ENCODE peak calls at places on chromosomes 11 and 22, in eight cellular contexts. C is Calu3; S is cardiac muscle cell; R is BE2C; A is glutamatergic neuron; Q is endodermal cell; X is astrocyte of the spinal cord; T is CD4-positive, alpha-beta T cell. V is an unnamed sample.

GRCh38 chr11:25734592-25735211 is 597.2 kb upstream of the ANO3 start:
- DNase-seq in C (peak), S (peak), R (no peak), A (no peak), Q (no peak), X (peak), T (no peak), V (no peak)

GRCh38 chr22:31911565-31912401 is 32.6 kb upstream of the YWHAH start:
- DNase-seq in C (no peak), S (no peak), R (no peak), A (no peak), Q (no peak), X (no peak), T (no peak), V (no peak)

GRCh38 chr11:66011239-66011784 is 496 bp upstream of the CST6 start:
- DNase-seq in C (peak), S (no peak), R (no peak), A (no peak), Q (peak), X (peak), T (no peak), V (no peak)

GRCh38 chr11:69471329-69472052 is 10.0 kb upstream of the LINC01488 start:
- DNase-seq in C (no peak), S (no peak), R (no peak), A (no peak), Q (peak), X (peak), T (no peak), V (peak)

GRCh38 chr22:31160328-31160978 is 471 bp downstream of the RNF185 start:
- DNase-seq in C (no peak), S (peak), R (no peak), A (peak), Q (no peak), X (peak), T (no peak), V (peak)

GRCh38 chr11:8332196-8332595 is 68.5 kb upstream of the LMO1 start:
- DNase-seq in C (no peak), S (no peak), R (no peak), A (no peak), Q (no peak), X (no peak), T (no peak), V (no peak)

GRCh38 chr22:24429411-24430365 is 2.3 kb downstream of the ADORA2A start:
- DNase-seq in C (no peak), S (no peak), R (peak), A (peak), Q (no peak), X (peak), T (peak), V (no peak)

GRCh38 chr11:7485854-7486425 is 634 bp downstream of the OLFML1 start:
- DNase-seq in C (no peak), S (no peak), R (no peak), A (no peak), Q (no peak), X (no peak), T (no peak), V (no peak)

GRCh38 chr11:3803726-3804510 is 4.4 kb upstream of the PGAP2 start:
- DNase-seq in C (no peak), S (no peak), R (no peak), A (no peak), Q (no peak), X (no peak), T (no peak), V (no peak)

GRCh38 chr11:15336016-15336415 is 221.3 kb downstream of the INSC start:
- DNase-seq in C (no peak), S (no peak), R (no peak), A (no peak), Q (peak), X (no peak), T (no peak), V (no peak)

GRCh38 chr11:67357831-67358555 is 4.6 kb upstream of the POLD4 start:
- DNase-seq in C (no peak), S (no peak), R (no peak), A (no peak), Q (no peak), X (peak), T (no peak), V (no peak)

GRCh38 chr11:46666516-46666915 is 33.9 kb downstream of the ARHGAP1 start:
- DNase-seq in C (no peak), S (no peak), R (no peak), A (peak), Q (no peak), X (no peak), T (no peak), V (no peak)

GRCh38 chr11:77309401-77310085 is 8.1 kb upstream of the GDPD4 start:
- DNase-seq in C (no peak), S (no peak), R (no peak), A (no peak), Q (no peak), X (no peak), T (no peak), V (no peak)

GRCh38 chr11:86938900-86939880 is 16.0 kb downstream of the FZD4 start:
- DNase-seq in C (no peak), S (peak), R (no peak), A (no peak), Q (no peak), X (peak), T (no peak), V (no peak)

GRCh38 chr22:33438273-33438672 is 380.1 kb upstream of the SYN3 start:
- DNase-seq in C (peak), S (no peak), R (no peak), A (no peak), Q (no peak), X (peak), T (no peak), V (peak)

GRCh38 chr11:117384045-117384444 is 56.4 kb downstream of the CEP164 start:
- DNase-seq in C (no peak), S (no peak), R (no peak), A (no peak), Q (no peak), X (peak), T (no peak), V (no peak)

GRCh38 chr11:124078591-124078990 is 36.7 kb upstream of the VWA5A start:
- DNase-seq in C (no peak), S (no peak), R (no peak), A (no peak), Q (no peak), X (no peak), T (no peak), V (no peak)

GRCh38 chr11:66159585-66159984 is 89.5 kb downstream of the PACS1 start:
- DNase-seq in C (no peak), S (no peak), R (no peak), A (no peak), Q (no peak), X (no peak), T (no peak), V (no peak)

GRCh38 chr11:118275184-118275583 is 11.1 kb upstream of the MPZL2 start:
- DNase-seq in C (no peak), S (no peak), R (no peak), A (no peak), Q (no peak), X (no peak), T (no peak), V (no peak)

GRCh38 chr22:22449819-22450218 is 58.7 kb downstream of the ZNF280B start:
- DNase-seq in C (no peak), S (no peak), R (no peak), A (no peak), Q (no peak), X (no peak), T (no peak), V (no peak)

GRCh38 chr22:41401781-41402648 is 20.3 kb downstream of the TEF start:
- DNase-seq in C (peak), S (peak), R (peak), A (peak), Q (no peak), X (peak), T (no peak), V (no peak)

GRCh38 chr22:23402275-23403151 is 177.6 kb downstream of the IGLL1 start:
- DNase-seq in C (peak), S (peak), R (peak), A (peak), Q (peak), X (peak), T (peak), V (peak)

GRCh38 chr11:111540921-111541208 is 345 bp downstream of the LAYN start:
- DNase-seq in C (no peak), S (no peak), R (no peak), A (no peak), Q (no peak), X (no peak), T (no peak), V (peak)

GRCh38 chr11:120985718-120986569 is 38.0 kb upstream of the TBCEL start:
- DNase-seq in C (peak), S (peak), R (peak), A (peak), Q (peak), X (peak), T (peak), V (no peak)
- TF ChIP-seq CTCF in C (no peak), S (peak), R (peak), A (peak), Q (peak), X (peak), T (peak), V (no peak)

GRCh38 chr11:534592-535518 is 521 bp downstream of the HRAS start:
- DNase-seq in C (peak), S (peak), R (no peak), A (no peak), Q (peak), X (no peak), T (no peak), V (peak)
- TF ChIP-seq CTCF in C (no peak), S (no peak), R (no peak), A (no peak), Q (no peak), X (no peak), T (no peak), V (no peak)

GRCh38 chr22:50012201-50013181 is at the start of gene IL17REL:
- DNase-seq in C (peak), S (no peak), R (peak), A (no peak), Q (peak), X (no peak), T (no peak), V (no peak)
- TF ChIP-seq CTCF in C (no peak), S (peak), R (no peak), A (no peak), Q (peak), X (peak), T (no peak), V (no peak)

DNA sequence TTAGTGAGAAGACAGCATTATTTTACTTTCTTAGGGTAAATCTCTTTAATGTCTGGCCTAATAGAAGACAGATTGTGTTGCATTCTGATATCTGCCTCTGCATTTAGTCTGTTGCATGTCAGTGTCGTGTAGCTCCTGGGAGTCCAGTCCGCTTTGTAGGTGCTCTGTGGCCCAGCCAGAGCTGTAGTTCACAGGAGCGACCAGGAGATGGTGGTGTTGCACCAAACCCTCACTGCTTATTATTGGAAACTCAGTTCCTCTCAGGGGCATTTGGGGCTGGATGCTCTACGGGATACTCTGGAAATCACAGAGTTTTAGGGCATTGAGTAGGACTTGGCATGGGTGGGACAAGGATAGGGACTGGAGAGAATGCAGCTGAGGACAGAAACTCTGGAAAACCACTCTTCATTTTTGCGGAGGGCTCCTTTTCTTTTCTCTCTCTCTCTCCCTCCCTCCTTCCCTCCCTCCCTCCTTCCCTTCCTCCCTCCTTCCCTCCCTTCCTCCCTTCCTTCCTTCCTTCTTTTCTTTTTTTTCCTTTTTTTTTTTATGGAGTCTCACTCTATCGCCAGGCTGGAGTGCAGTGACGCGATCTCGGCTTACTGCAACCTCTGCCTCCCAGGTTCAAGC is 21.7 kb downstream of the MIAT start:
- DNase-seq in C (peak), S (peak), R (peak), A (peak), Q (peak), X (peak), T (peak), V (peak)
- TF ChIP-seq CTCF in C (peak), S (peak), R (peak), A (peak), Q (peak), X (peak), T (peak), V (peak)

DNA sequence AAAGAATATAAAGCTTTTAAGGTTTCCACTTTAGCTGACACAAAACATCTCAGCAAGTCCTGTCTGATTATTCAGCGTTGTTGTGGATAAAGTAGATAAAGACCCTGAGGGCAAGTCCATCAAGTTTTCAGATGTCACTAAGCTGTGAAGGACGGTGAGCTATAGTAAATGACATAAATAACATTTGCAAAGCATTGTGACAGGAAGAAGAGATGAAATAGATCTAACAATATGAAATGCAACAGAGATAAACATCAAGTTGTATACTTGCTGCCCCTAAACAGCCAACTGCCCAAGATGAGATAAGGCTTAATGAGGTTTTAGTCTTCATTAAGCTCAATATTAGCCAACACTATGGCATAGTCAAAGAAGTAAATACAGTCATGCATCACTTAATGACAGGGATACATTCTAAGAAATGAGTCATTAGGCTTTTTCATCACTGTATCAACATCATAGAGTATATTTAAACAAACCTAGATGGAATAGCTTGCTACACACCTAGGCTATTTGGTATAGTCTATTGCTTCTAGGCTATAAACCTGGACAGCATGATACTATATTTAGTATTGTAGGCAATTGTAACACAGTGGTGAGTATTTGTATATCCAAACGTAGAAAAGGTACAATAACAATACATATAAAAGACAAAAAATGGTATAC is 625.1 kb upstream of the ANO5 start:
- DNase-seq in C (no peak), S (no peak), R (no peak), A (no peak), Q (no peak), X (no peak), T (no peak), V (no peak)
- TF ChIP-seq CTCF in C (no peak), S (no peak), R (no peak), A (no peak), Q (no peak), X (no peak), T (no peak), V (no peak)

GRCh38 chr11:130825621-130826020 is 90.7 kb downstream of the SNX19 start:
- DNase-seq in C (no peak), S (no peak), R (no peak), A (no peak), Q (no peak), X (no peak), T (no peak), V (no peak)

GRCh38 chr11:130826572-130826971 is 89.7 kb downstream of the SNX19 start:
- DNase-seq in C (no peak), S (peak), R (no peak), A (no peak), Q (no peak), X (no peak), T (no peak), V (no peak)

GRCh38 chr11:130829801-130830562 is 86.3 kb downstream of the SNX19 start:
- DNase-seq in C (no peak), S (no peak), R (no peak), A (no peak), Q (no peak), X (no peak), T (no peak), V (no peak)

GRCh38 chr11:130828741-130829140 is 87.5 kb downstream of the SNX19 start:
- DNase-seq in C (no peak), S (no peak), R (no peak), A (no peak), Q (no peak), X (no peak), T (no peak), V (no peak)

GRCh38 chr11:130827697-130828377 is 88.4 kb downstream of the SNX19 start:
- DNase-seq in C (peak), S (peak), R (peak), A (peak), Q (peak), X (peak), T (no peak), V (no peak)
- TF ChIP-seq CTCF in C (peak), S (peak), R (peak), A (no peak), Q (peak), X (peak), T (no peak), V (no peak)

DNA sequence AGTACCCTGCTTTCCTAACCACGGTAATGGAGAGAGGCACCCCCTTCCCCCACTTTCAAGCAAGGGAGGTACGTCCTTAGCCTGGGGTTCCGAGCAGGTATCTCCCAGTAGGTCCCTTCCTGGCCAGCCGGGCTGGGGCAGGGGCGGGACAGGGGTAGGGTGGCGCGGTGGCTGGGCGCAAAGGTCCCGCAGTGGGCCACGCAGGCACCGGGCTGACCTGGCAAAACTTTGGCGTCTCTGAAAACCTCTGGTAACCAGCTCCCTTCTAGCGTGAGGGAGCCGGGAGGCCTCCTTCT is 323 bp upstream of the P2RY2 start:
- DNase-seq in C (no peak), S (no peak), R (no peak), A (no peak), Q (no peak), X (no peak), T (no peak), V (no peak)
- TF ChIP-seq CTCF in C (no peak), S (no peak), R (no peak), A (no peak), Q (no peak), X (no peak), T (no peak), V (no peak)

DNA sequence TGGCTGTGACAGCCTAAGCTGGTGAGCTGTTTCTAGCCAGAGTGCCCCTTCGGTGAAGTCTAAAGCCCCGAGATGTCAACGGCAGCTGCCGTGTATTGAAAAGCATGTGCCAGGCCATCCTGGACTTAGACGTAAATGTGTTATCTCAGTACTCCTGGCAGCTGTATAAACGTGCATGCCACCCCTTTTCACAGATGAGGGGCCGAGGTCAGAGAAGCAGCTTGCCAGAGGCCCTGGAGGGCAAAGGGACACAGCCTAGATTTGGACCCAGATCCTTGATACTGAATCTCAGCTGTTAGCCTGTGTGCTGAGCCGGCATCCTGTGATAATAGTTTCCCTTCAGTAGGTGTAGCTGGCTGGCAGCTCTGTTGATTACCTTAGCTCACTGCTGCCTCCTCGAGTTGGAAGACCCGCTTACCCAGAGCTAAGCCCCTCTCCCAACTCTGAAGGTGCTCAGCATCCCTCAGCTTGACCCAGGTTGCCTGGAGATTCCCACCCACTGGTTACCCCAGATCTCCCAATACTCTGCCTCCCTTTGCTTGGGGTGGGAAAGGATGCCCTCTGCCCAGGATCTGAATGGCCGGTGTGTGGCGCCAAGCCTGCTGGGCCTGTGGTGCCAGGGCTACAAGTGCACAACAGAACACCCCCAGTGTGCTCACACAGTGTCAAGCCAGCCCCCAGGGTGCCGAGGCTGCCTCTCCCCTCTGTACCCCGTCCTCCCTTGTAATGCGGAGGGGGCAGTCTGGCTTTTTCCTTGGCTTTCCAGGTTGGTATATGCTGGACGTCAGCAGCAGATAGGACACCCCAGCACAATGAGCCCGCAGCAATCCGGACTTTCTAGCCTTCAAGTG is 59.8 kb upstream of the WNT7B start:
- DNase-seq in C (peak), S (peak), R (peak), A (no peak), Q (peak), X (no peak), T (peak), V (no peak)
- TF ChIP-seq CTCF in C (peak), S (no peak), R (peak), A (no peak), Q (peak), X (peak), T (peak), V (no peak)

GRCh38 chr11:13429288-13429687 is 33.7 kb downstream of the BTBD10 start:
- DNase-seq in C (no peak), S (no peak), R (no peak), A (no peak), Q (no peak), X (no peak), T (no peak), V (no peak)

GRCh38 chr11:13427440-13427839 is 35.6 kb downstream of the BTBD10 start:
- DNase-seq in C (no peak), S (no peak), R (no peak), A (no peak), Q (no peak), X (no peak), T (no peak), V (no peak)

GRCh38 chr11:13429836-13430235 is 33.2 kb downstream of the BTBD10 start:
- DNase-seq in C (no peak), S (no peak), R (no peak), A (no peak), Q (no peak), X (no peak), T (no peak), V (no peak)

GRCh38 chr11:13434247-13435205 is 28.5 kb downstream of the BTBD10 start:
- DNase-seq in C (no peak), S (no peak), R (no peak), A (no peak), Q (no peak), X (no peak), T (no peak), V (no peak)

GRCh38 chr11:13433437-13433836 is 29.6 kb downstream of the BTBD10 start:
- DNase-seq in C (no peak), S (no peak), R (no peak), A (no peak), Q (no peak), X (no peak), T (no peak), V (no peak)
- TF ChIP-seq CTCF in C (no peak), S (no peak), R (no peak), A (no peak), Q (no peak), X (no peak), T (no peak), V (no peak)

V was measured in mesothelial cell of epicardium.